ENCODE peak calls at places on chromosome 5, in seven cellular contexts. One of them, this sample, is unnamed.
A peak's percentile ranks its signal among the peaks of the same experiment; 100 is the strongest.

GRCh38 chr5:102986074-102986473 is 133.9 kb downstream of the GIN1 start:
- DNase-seq in heart right ventricle: no peak
- DNase-seq in prostate gland: no peak
- DNase-seq in mammary epithelial cell: no peak
- DNase-seq in astrocyte: no peak
- DNase-seq in left ventricle myocardium inferior: no peak
- DNase-seq in psoas muscle: no peak
- DNase-seq in this sample: no peak

GRCh38 chr5:28523887-28524637 is 1485.7 kb upstream of the CDH9 start:
- DNase-seq in heart right ventricle: no peak
- DNase-seq in prostate gland: no peak
- DNase-seq in mammary epithelial cell: peak; percentile 83
- DNase-seq in astrocyte: peak; percentile 99
- DNase-seq in left ventricle myocardium inferior: no peak
- DNase-seq in psoas muscle: no peak
- DNase-seq in this sample: no peak

GRCh38 chr5:103216137-103216536 is 42.4 kb upstream of the MACIR start:
- DNase-seq in heart right ventricle: no peak
- DNase-seq in prostate gland: no peak
- DNase-seq in mammary epithelial cell: no peak
- DNase-seq in astrocyte: no peak
- DNase-seq in left ventricle myocardium inferior: no peak
- DNase-seq in psoas muscle: no peak
- DNase-seq in this sample: no peak

GRCh38 chr5:55636711-55637110 is 75.4 kb downstream of the SLC38A9 start:
- DNase-seq in heart right ventricle: no peak
- DNase-seq in prostate gland: peak; percentile 31
- DNase-seq in mammary epithelial cell: no peak
- DNase-seq in astrocyte: no peak
- DNase-seq in left ventricle myocardium inferior: peak; percentile 20
- DNase-seq in psoas muscle: no peak
- DNase-seq in this sample: peak; percentile 26

GRCh38 chr5:159038907-159039306 is 60.8 kb downstream of the EBF1 start:
- DNase-seq in heart right ventricle: no peak
- DNase-seq in prostate gland: no peak
- DNase-seq in mammary epithelial cell: no peak
- DNase-seq in astrocyte: peak; percentile 88
- DNase-seq in left ventricle myocardium inferior: no peak
- DNase-seq in psoas muscle: no peak
- DNase-seq in this sample: no peak

GRCh38 chr5:40551706-40552557 is 127.8 kb upstream of the PTGER4 start:
- DNase-seq in heart right ventricle: no peak
- DNase-seq in prostate gland: peak; percentile 55
- DNase-seq in mammary epithelial cell: peak; percentile 85
- DNase-seq in astrocyte: peak; percentile 98
- DNase-seq in left ventricle myocardium inferior: no peak
- DNase-seq in psoas muscle: no peak
- DNase-seq in this sample: no peak

GRCh38 chr5:41785061-41785460 is 85.2 kb downstream of the OXCT1 start:
- DNase-seq in heart right ventricle: no peak
- DNase-seq in prostate gland: no peak
- DNase-seq in mammary epithelial cell: no peak
- DNase-seq in astrocyte: no peak
- DNase-seq in left ventricle myocardium inferior: no peak
- DNase-seq in psoas muscle: no peak
- DNase-seq in this sample: no peak

GRCh38 chr5:61331407-61332368 is at the start of gene ZSWIM6:
- DNase-seq in heart right ventricle: peak; percentile 100
- DNase-seq in prostate gland: peak; percentile 100
- DNase-seq in mammary epithelial cell: peak; percentile 98
- DNase-seq in astrocyte: peak; percentile 97
- DNase-seq in left ventricle myocardium inferior: peak; percentile 100
- DNase-seq in psoas muscle: peak; percentile 100
- DNase-seq in this sample: peak; percentile 99

GRCh38 chr5:83919071-83920041 is 198.7 kb upstream of the HAPLN1 start:
- DNase-seq in heart right ventricle: no peak
- DNase-seq in prostate gland: no peak
- DNase-seq in mammary epithelial cell: no peak
- DNase-seq in astrocyte: peak; percentile 87
- DNase-seq in left ventricle myocardium inferior: no peak
- DNase-seq in psoas muscle: no peak
- DNase-seq in this sample: peak; percentile 75

GRCh38 chr5:128684951-128685350 is 146.9 kb upstream of the FBN2 start:
- DNase-seq in heart right ventricle: no peak
- DNase-seq in prostate gland: no peak
- DNase-seq in mammary epithelial cell: no peak
- DNase-seq in astrocyte: peak; percentile 61
- DNase-seq in left ventricle myocardium inferior: no peak
- DNase-seq in psoas muscle: no peak
- DNase-seq in this sample: no peak

GRCh38 chr5:31385774-31386537 is 145.9 kb downstream of the DROSHA start:
- DNase-seq in heart right ventricle: no peak
- DNase-seq in prostate gland: no peak
- DNase-seq in mammary epithelial cell: no peak
- DNase-seq in astrocyte: no peak
- DNase-seq in left ventricle myocardium inferior: no peak
- DNase-seq in psoas muscle: no peak
- DNase-seq in this sample: no peak

GRCh38 chr5:149638136-149638535 is 56.8 kb downstream of the ARHGEF37 start:
- DNase-seq in heart right ventricle: no peak
- DNase-seq in prostate gland: no peak
- DNase-seq in mammary epithelial cell: no peak
- DNase-seq in astrocyte: no peak
- DNase-seq in left ventricle myocardium inferior: no peak
- DNase-seq in psoas muscle: no peak
- DNase-seq in this sample: no peak

GRCh38 chr5:31921852-31922305 is 252.2 kb downstream of the GOLPH3 start:
- DNase-seq in heart right ventricle: no peak
- DNase-seq in prostate gland: no peak
- DNase-seq in mammary epithelial cell: peak; percentile 97
- DNase-seq in astrocyte: peak; percentile 97
- DNase-seq in left ventricle myocardium inferior: no peak
- DNase-seq in psoas muscle: no peak
- DNase-seq in this sample: no peak

GRCh38 chr5:150765019-150765788 is 6.4 kb upstream of the DCTN4 start:
- DNase-seq in heart right ventricle: no peak
- DNase-seq in prostate gland: no peak
- DNase-seq in mammary epithelial cell: no peak
- DNase-seq in astrocyte: no peak
- DNase-seq in left ventricle myocardium inferior: no peak
- DNase-seq in psoas muscle: no peak
- DNase-seq in this sample: no peak

GRCh38 chr5:27087820-27088219 is 49.4 kb upstream of the CDH9 start:
- DNase-seq in heart right ventricle: no peak
- DNase-seq in prostate gland: no peak
- DNase-seq in mammary epithelial cell: no peak
- DNase-seq in astrocyte: no peak
- DNase-seq in left ventricle myocardium inferior: no peak
- DNase-seq in psoas muscle: no peak
- DNase-seq in this sample: no peak

GRCh38 chr5:113151641-113152040 is 175.0 kb downstream of the DCP2 start:
- DNase-seq in heart right ventricle: no peak
- DNase-seq in prostate gland: no peak
- DNase-seq in mammary epithelial cell: no peak
- DNase-seq in astrocyte: no peak
- DNase-seq in left ventricle myocardium inferior: no peak
- DNase-seq in psoas muscle: no peak
- DNase-seq in this sample: no peak

GRCh38 chr5:126917918-126918623 is 112.3 kb downstream of the MARCHF3 start:
- DNase-seq in heart right ventricle: no peak
- DNase-seq in prostate gland: no peak
- DNase-seq in mammary epithelial cell: no peak
- DNase-seq in astrocyte: peak; percentile 72
- DNase-seq in left ventricle myocardium inferior: no peak
- DNase-seq in psoas muscle: peak; percentile 50
- DNase-seq in this sample: peak; percentile 26

GRCh38 chr5:163407034-163407652 is 30.3 kb upstream of the CCNG1 start:
- DNase-seq in heart right ventricle: no peak
- DNase-seq in prostate gland: no peak
- DNase-seq in mammary epithelial cell: peak; percentile 4
- DNase-seq in astrocyte: peak; percentile 64
- DNase-seq in left ventricle myocardium inferior: no peak
- DNase-seq in psoas muscle: no peak
- DNase-seq in this sample: no peak

GRCh38 chr5:50667079-50667652 is 729 bp downstream of the PARP8 start:
- DNase-seq in heart right ventricle: peak; percentile 72
- DNase-seq in prostate gland: peak; percentile 48
- DNase-seq in mammary epithelial cell: peak; percentile 59
- DNase-seq in astrocyte: peak; percentile 19
- DNase-seq in left ventricle myocardium inferior: peak; percentile 70
- DNase-seq in psoas muscle: peak; percentile 78
- DNase-seq in this sample: peak; percentile 43

GRCh38 chr5:39422036-39422606 is 2.7 kb downstream of the DAB2 start:
- DNase-seq in heart right ventricle: no peak
- DNase-seq in prostate gland: no peak
- DNase-seq in mammary epithelial cell: peak; percentile 77
- DNase-seq in astrocyte: no peak
- DNase-seq in left ventricle myocardium inferior: no peak
- DNase-seq in psoas muscle: no peak
- DNase-seq in this sample: no peak
- H3K27ac ChIP-seq in heart right ventricle: peak overlapping the region; percentile 81
- H3K27ac ChIP-seq in prostate gland: peak overlapping the region; percentile 28
- H3K27ac ChIP-seq in mammary epithelial cell: peak overlapping the region; percentile 64
- H3K27ac ChIP-seq in astrocyte: peak overlapping the region; percentile 95
- H3K27ac ChIP-seq in left ventricle myocardium inferior: peak overlapping the region; percentile 90
- H3K27ac ChIP-seq in psoas muscle: peak overlapping the region; percentile 58
- H3K27ac ChIP-seq in this sample: peak overlapping the region; percentile 69

DNA sequence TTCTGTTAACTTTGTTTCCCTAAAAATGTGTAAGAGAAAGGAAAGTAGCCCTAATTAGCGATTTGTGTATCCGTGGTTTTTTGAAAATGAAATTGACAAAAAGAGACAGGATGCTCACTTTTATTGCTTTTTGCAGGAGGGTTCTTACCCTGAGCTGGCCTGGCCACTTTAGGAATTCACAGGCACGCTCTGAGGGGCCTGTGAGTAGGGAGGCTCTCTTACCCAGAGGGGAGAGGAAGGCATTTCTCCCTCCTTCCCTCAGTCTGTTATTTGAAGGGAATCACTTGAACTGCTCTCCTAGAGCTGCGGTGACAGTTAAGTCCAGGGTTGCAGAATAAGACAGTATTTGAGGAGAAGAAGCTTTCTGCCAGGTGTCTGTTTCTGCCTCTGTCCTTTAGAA is 16.7 kb downstream of the PIK3R1 start:
- DNase-seq in heart right ventricle: no peak
- DNase-seq in prostate gland: no peak
- DNase-seq in mammary epithelial cell: no peak
- DNase-seq in astrocyte: no peak
- DNase-seq in left ventricle myocardium inferior: no peak
- DNase-seq in psoas muscle: no peak
- DNase-seq in this sample: no peak
- H3K4me3 ChIP-seq in heart right ventricle: no peak overlapping the region
- H3K4me3 ChIP-seq in prostate gland: no peak overlapping the region
- H3K4me3 ChIP-seq in mammary epithelial cell: no peak overlapping the region
- H3K4me3 ChIP-seq in astrocyte: no peak overlapping the region
- H3K4me3 ChIP-seq in left ventricle myocardium inferior: peak overlapping the region; percentile 2
- H3K4me3 ChIP-seq in psoas muscle: no peak overlapping the region
- H3K4me3 ChIP-seq in this sample: no peak overlapping the region

GRCh38 chr5:65261499-65261898 is 220.2 kb downstream of the ADAMTS6 start:
- DNase-seq in heart right ventricle: no peak
- DNase-seq in prostate gland: no peak
- DNase-seq in mammary epithelial cell: no peak
- DNase-seq in astrocyte: no peak
- DNase-seq in left ventricle myocardium inferior: no peak
- DNase-seq in psoas muscle: no peak
- DNase-seq in this sample: no peak

GRCh38 chr5:65262094-65262493 is 219.6 kb downstream of the ADAMTS6 start:
- DNase-seq in heart right ventricle: no peak
- DNase-seq in prostate gland: no peak
- DNase-seq in mammary epithelial cell: peak; percentile 1
- DNase-seq in astrocyte: peak; percentile 63
- DNase-seq in left ventricle myocardium inferior: no peak
- DNase-seq in psoas muscle: no peak
- DNase-seq in this sample: no peak

GRCh38 chr5:65262590-65263189 is 219.0 kb downstream of the ADAMTS6 start:
- DNase-seq in heart right ventricle: peak; percentile 11
- DNase-seq in prostate gland: no peak
- DNase-seq in mammary epithelial cell: peak; percentile 58
- DNase-seq in astrocyte: peak; percentile 95
- DNase-seq in left ventricle myocardium inferior: no peak
- DNase-seq in psoas muscle: no peak
- DNase-seq in this sample: no peak

GRCh38 chr5:65263291-65263690 is 218.4 kb downstream of the ADAMTS6 start:
- DNase-seq in heart right ventricle: no peak
- DNase-seq in prostate gland: no peak
- DNase-seq in mammary epithelial cell: no peak
- DNase-seq in astrocyte: peak; percentile 64
- DNase-seq in left ventricle myocardium inferior: no peak
- DNase-seq in psoas muscle: no peak
- DNase-seq in this sample: no peak

DNA sequence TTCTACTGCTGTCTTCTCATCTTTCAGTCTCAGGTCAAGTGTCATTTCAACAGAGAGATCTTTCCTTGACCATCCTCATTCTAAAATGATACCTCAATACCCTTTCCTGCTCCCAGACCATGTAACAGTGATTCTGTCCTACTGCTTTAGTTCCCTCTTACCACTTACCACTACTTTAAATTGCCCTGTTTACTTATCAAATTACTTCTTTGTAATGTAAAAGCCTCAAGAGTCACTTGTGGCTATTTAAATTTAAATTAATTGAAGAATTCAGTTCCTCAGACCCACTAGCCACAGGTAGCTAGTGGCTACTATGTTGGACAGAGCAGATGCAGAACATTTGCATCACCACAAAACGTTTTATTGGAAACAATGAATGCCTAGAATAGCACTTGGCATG is 217.3 kb downstream of the ADAMTS6 start:
- DNase-seq in heart right ventricle: no peak
- DNase-seq in prostate gland: no peak
- DNase-seq in mammary epithelial cell: no peak
- DNase-seq in astrocyte: no peak
- DNase-seq in left ventricle myocardium inferior: no peak
- DNase-seq in psoas muscle: no peak
- DNase-seq in this sample: no peak
- H3K27me3 ChIP-seq in heart right ventricle: no peaks in the 10 kb centered on the region
- H3K27me3 ChIP-seq in prostate gland: no peaks in the 10 kb centered on the region
- H3K27me3 ChIP-seq in mammary epithelial cell: no peaks in the 10 kb centered on the region
- H3K27me3 ChIP-seq in astrocyte: no peaks in the 10 kb centered on the region
- H3K27me3 ChIP-seq in left ventricle myocardium inferior: no peaks in the 10 kb centered on the region
- H3K27me3 ChIP-seq in psoas muscle: no peaks in the 10 kb centered on the region
- H3K27me3 ChIP-seq in this sample: no peaks in the 10 kb centered on the region

GRCh38 chr5:145775411-145775810 is 59.7 kb downstream of the PRELID2 start:
- DNase-seq in heart right ventricle: no peak
- DNase-seq in prostate gland: no peak
- DNase-seq in mammary epithelial cell: no peak
- DNase-seq in astrocyte: no peak
- DNase-seq in left ventricle myocardium inferior: no peak
- DNase-seq in psoas muscle: no peak
- DNase-seq in this sample: no peak

GRCh38 chr5:145776886-145777285 is 58.3 kb downstream of the PRELID2 start:
- DNase-seq in heart right ventricle: no peak
- DNase-seq in prostate gland: no peak
- DNase-seq in mammary epithelial cell: peak; percentile 30
- DNase-seq in astrocyte: peak; percentile 40
- DNase-seq in left ventricle myocardium inferior: no peak
- DNase-seq in psoas muscle: no peak
- DNase-seq in this sample: no peak

GRCh38 chr5:145774442-145774841 is 60.7 kb downstream of the PRELID2 start:
- DNase-seq in heart right ventricle: no peak
- DNase-seq in prostate gland: no peak
- DNase-seq in mammary epithelial cell: no peak
- DNase-seq in astrocyte: no peak
- DNase-seq in left ventricle myocardium inferior: no peak
- DNase-seq in psoas muscle: no peak
- DNase-seq in this sample: no peak

GRCh38 chr5:145777445-145778063 is 57.6 kb downstream of the PRELID2 start:
- DNase-seq in heart right ventricle: no peak
- DNase-seq in prostate gland: no peak
- DNase-seq in mammary epithelial cell: no peak
- DNase-seq in astrocyte: no peak
- DNase-seq in left ventricle myocardium inferior: no peak
- DNase-seq in psoas muscle: no peak
- DNase-seq in this sample: no peak

GRCh38 chr5:145775893-145776444 is 59.2 kb downstream of the PRELID2 start:
- DNase-seq in heart right ventricle: no peak
- DNase-seq in prostate gland: no peak
- DNase-seq in mammary epithelial cell: peak; percentile 88
- DNase-seq in astrocyte: peak; percentile 86
- DNase-seq in left ventricle myocardium inferior: no peak
- DNase-seq in psoas muscle: no peak
- DNase-seq in this sample: no peak
- H3K27ac ChIP-seq in heart right ventricle: no peak overlapping the region
- H3K27ac ChIP-seq in prostate gland: no peak overlapping the region
- H3K27ac ChIP-seq in mammary epithelial cell: peak overlapping the region; percentile 55
- H3K27ac ChIP-seq in astrocyte: peak overlapping the region; percentile 69
- H3K27ac ChIP-seq in left ventricle myocardium inferior: peak overlapping the region; percentile 59
- H3K27ac ChIP-seq in psoas muscle: peak overlapping the region; percentile 27
- H3K27ac ChIP-seq in this sample: no peak overlapping the region